ENCODE peak calls at places on chromosomes 1 and 21, in five cellular contexts. L is SK-MEL-5, T is posterior cingulate gyrus, M is EL, R is GM13976. H is an unnamed sample.

GRCh38 chr21:14766241-14766640 is 220.1 kb upstream of the SAMSN1 start:
- DNase-seq in R (no peak), M (no peak), L (peak; percentile 53), T (no peak), H (no peak)

GRCh38 chr1:175384546-175384945 is 192.0 kb upstream of the KIAA0040 start:
- DNase-seq in T (no peak), R (no peak), L (no peak), M (no peak), H (no peak)

GRCh38 chr1:4177425-4178150 is 277.5 kb upstream of the C1orf174 start:
- DNase-seq in T (no peak), L (no peak), M (no peak), R (no peak), H (peak; percentile 0)

GRCh38 chr1:235206533-235207201 is 45.6 kb upstream of the RBM34 start:
- DNase-seq in R (no peak), T (no peak), L (no peak), M (peak; percentile 13), H (no peak)

GRCh38 chr21:37914211-37914900 is 1.9 kb downstream of the KCNJ6 start:
- DNase-seq in R (peak; percentile 44), T (no peak), L (no peak), M (peak; percentile 20), H (peak; percentile 28)

GRCh38 chr21:35764077-35764476 is 296.2 kb downstream of the SETD4 start:
- DNase-seq in L (no peak), T (no peak), R (no peak), M (no peak), H (no peak)

GRCh38 chr21:35291963-35292627 is 243.0 kb upstream of the RUNX1 start:
- DNase-seq in T (no peak), M (peak; percentile 37), L (no peak), R (no peak), H (no peak)

GRCh38 chr1:81430955-81431646 is 369.6 kb upstream of the ADGRL2 start:
- DNase-seq in T (no peak), M (no peak), L (no peak), R (no peak), H (no peak)

GRCh38 chr1:10692401-10693021 is 103.9 kb downstream of the CASZ1 start:
- DNase-seq in R (peak; percentile 82), T (no peak), L (peak; percentile 23), M (peak; percentile 16), H (peak; percentile 84)

GRCh38 chr21:45506241-45506817 is 35.9 kb downstream of the SLC19A1 start:
- DNase-seq in L (no peak), M (no peak), T (no peak), R (no peak), H (no peak)

GRCh38 chr1:38061290-38061689 is 14.7 kb upstream of the POU3F1 start:
- DNase-seq in M (no peak), R (no peak), L (no peak), T (no peak), H (no peak)

GRCh38 chr1:92599184-92599583 is 112.5 kb upstream of the GFI1 start:
- DNase-seq in M (peak; percentile 18), R (peak; percentile 42), L (peak; percentile 50), T (no peak), H (no peak)

GRCh38 chr1:207876129-207876528 is 34.8 kb downstream of the CD34 start:
- DNase-seq in L (peak; percentile 35), M (no peak), T (no peak), R (no peak), H (no peak)

GRCh38 chr1:226816585-226816984 is 53.8 kb upstream of the PSEN2 start:
- DNase-seq in L (no peak), R (no peak), T (no peak), M (peak; percentile 87), H (no peak)

GRCh38 chr1:21537511-21537931 is 28.3 kb downstream of the ALPL start:
- DNase-seq in T (no peak), R (no peak), L (no peak), M (no peak), H (no peak)

GRCh38 chr1:46065405-46065804 is 67.0 kb downstream of the PIK3R3 start:
- DNase-seq in T (no peak), M (peak; percentile 10), R (no peak), L (no peak), H (no peak)

GRCh38 chr1:233912909-233913308 is 8.4 kb downstream of the SLC35F3 start:
- DNase-seq in L (no peak), R (no peak), M (peak; percentile 2), T (no peak), H (no peak)

GRCh38 chr1:205379056-205379455 is 22.3 kb upstream of the KLHDC8A start:
- DNase-seq in T (no peak), L (no peak), M (no peak), R (no peak), H (no peak)

GRCh38 chr1:116686723-116687368 is 19.3 kb upstream of the IGSF3 start:
- DNase-seq in L (no peak), R (no peak), T (no peak), M (no peak), H (no peak)

GRCh38 chr1:155131285-155131684 is 3.6 kb downstream of the EFNA1 start:
- DNase-seq in L (no peak), M (no peak), T (no peak), R (no peak), H (no peak)

GRCh38 chr1:39620659-39621165 is 18.7 kb downstream of the HEYL start:
- DNase-seq in R (no peak), T (no peak), M (no peak), L (no peak), H (no peak)

GRCh38 chr1:11790880-11791715 is 14.7 kb downstream of the MTHFR start:
- DNase-seq in L (no peak), R (no peak), T (peak; percentile 70), M (peak; percentile 86), H (no peak)

GRCh38 chr1:222618880-222619321 is 1.0 kb downstream of the MIA3 start:
- DNase-seq in R (peak; percentile 24), L (peak; percentile 19), M (peak; percentile 47), T (peak; percentile 31), H (peak; percentile 8)

GRCh38 chr21:38254970-38255369 is 1.8 kb upstream of the KCNJ15 start:
- DNase-seq in R (no peak), L (no peak), T (no peak), M (no peak), H (no peak)

GRCh38 chr1:116340506-116341240 is 32.4 kb upstream of the ATP1A1 start:
- DNase-seq in R (no peak), T (no peak), L (no peak), M (no peak), H (no peak)

GRCh38 chr1:209040351-209040750 is 543.2 kb upstream of the CAMK1G start:
- DNase-seq in T (no peak), L (no peak), M (peak; percentile 28), R (no peak), H (no peak)

GRCh38 chr1:77513839-77514763 is 168.4 kb downstream of the ZZZ3 start:
- DNase-seq in M (peak; percentile 92), L (peak; percentile 87), T (peak; percentile 50), R (no peak), H (no peak)

GRCh38 chr1:60833173-60833572 is 249.2 kb upstream of the NFIA start:
- DNase-seq in T (no peak), L (peak; percentile 97), M (no peak), R (no peak), H (no peak)

GRCh38 chr1:84141177-84142003 is 2.7 kb upstream of the PRKACB start:
- DNase-seq in T (no peak), R (no peak), L (peak; percentile 26), M (no peak), H (peak; percentile 4)

GRCh38 chr1:74426208-74426932 is 86.0 kb downstream of the LRRC53 start:
- DNase-seq in T (no peak), L (no peak), R (no peak), M (no peak), H (no peak)

GRCh38 chr1:211258310-211258755 is 833 bp upstream of the RCOR3 start:
- DNase-seq in R (peak; percentile 70), M (peak; percentile 75), L (peak; percentile 80), T (peak; percentile 66), H (peak; percentile 44)